ENCODE peak calls at places on chromosomes 13 and 19, in five cellular contexts. T is mammary epithelial cell, J is keratinocyte, H is heart right ventricle, L is mucosa of descending colon. W is an unnamed sample.

GRCh38 chr13:59519776-59520175 is 644.0 kb downstream of the DIAPH3 start:
- DNase-seq in T (no peak), J (no peak), H (no peak), L (no peak), W (no peak)

GRCh38 chr19:46271488-46272197 is 25.2 kb upstream of the HIF3A start:
- DNase-seq in T (peak; percentile 87), J (no peak), H (no peak), L (no peak), W (no peak)

GRCh38 chr13:101139076-101139475 is 277.2 kb downstream of the NALCN start:
- DNase-seq in T (no peak), J (no peak), H (no peak), L (no peak), W (no peak)

GRCh38 chr19:40193587-40193849 is 2.3 kb downstream of the MAP3K10 start:
- DNase-seq in T (no peak), J (no peak), H (no peak), L (no peak), W (no peak)

GRCh38 chr13:93862259-93862658 is 617.2 kb downstream of the DCT start:
- DNase-seq in T (no peak), J (no peak), H (no peak), L (no peak), W (no peak)

GRCh38 chr19:19315444-19315843 is 4.9 kb downstream of the SUGP1 start:
- DNase-seq in T (no peak), J (no peak), H (no peak), L (no peak), W (no peak)

GRCh38 chr19:29401712-29402421 is 123.9 kb upstream of the VSTM2B start:
- DNase-seq in T (no peak), J (no peak), H (no peak), L (no peak), W (no peak)

GRCh38 chr13:82330499-82330898 is 1551.8 kb downstream of the SLITRK1 start:
- DNase-seq in T (peak; percentile 15), J (no peak), H (no peak), L (no peak), W (no peak)

GRCh38 chr13:78147905-78148304 is 229.3 kb upstream of the EDNRB start:
- DNase-seq in T (peak; percentile 29), J (no peak), H (no peak), L (no peak), W (no peak)

GRCh38 chr19:58551577-58552471 is 3.1 kb downstream of the CHMP2A start:
- DNase-seq in T (no peak), J (no peak), H (no peak), L (no peak), W (peak; percentile 11)

GRCh38 chr13:67223024-67223423 is 7.1 kb downstream of the PCDH9 start:
- DNase-seq in T (no peak), J (no peak), H (no peak), L (no peak), W (no peak)

GRCh38 chr19:39246951-39247669 is 1.5 kb downstream of the IFNL4 start:
- DNase-seq in T (no peak), J (no peak), H (no peak), L (peak; percentile 17), W (no peak)

GRCh38 chr19:38417544-38418506 is 8.2 kb downstream of the RASGRP4 start:
- DNase-seq in T (peak; percentile 11), J (peak; percentile 28), H (peak; percentile 67), L (peak; percentile 66), W (peak; percentile 83)

GRCh38 chr13:74641586-74641985 is 507.4 kb upstream of the KLF12 start:
- DNase-seq in T (peak; percentile 29), J (no peak), H (no peak), L (no peak), W (no peak)

GRCh38 chr13:50911051-50911690 is 1.6 kb downstream of the RNASEH2B start:
- DNase-seq in T (peak; percentile 18), J (no peak), H (no peak), L (no peak), W (no peak)

GRCh38 chr19:7605490-7606222 is 10.0 kb downstream of the CAMSAP3 start:
- DNase-seq in T (peak; percentile 16), J (no peak), H (no peak), L (no peak), W (no peak)

GRCh38 chr19:10420444-10421239 is at the start of gene PDE4A:
- DNase-seq in T (peak; percentile 43), J (no peak), H (no peak), L (no peak), W (no peak)

GRCh38 chr13:97109841-97110492 is 112.2 kb upstream of the MBNL2 start:
- DNase-seq in T (peak; percentile 85), J (peak; percentile 65), H (peak; percentile 94), L (peak; percentile 91), W (peak; percentile 90)

GRCh38 chr13:90302113-90302512 is 1045.4 kb upstream of the MIR17HG start:
- DNase-seq in T (peak; percentile 67), J (no peak), H (no peak), L (no peak), W (no peak)

GRCh38 chr19:51352783-51353360 is 10.9 kb upstream of the VSIG10L start:
- DNase-seq in T (no peak), J (no peak), H (no peak), L (no peak), W (no peak)

GRCh38 chr19:57308514-57308913 is 11.8 kb upstream of the ZNF543 start:
- DNase-seq in T (no peak), J (no peak), H (no peak), L (no peak), W (no peak)

GRCh38 chr19:4329858-4330257 is 8.8 kb downstream of the STAP2 start:
- DNase-seq in T (no peak), J (no peak), H (no peak), L (no peak), W (no peak)

GRCh38 chr19:14770944-14771839 is 7.2 kb downstream of the ADGRE2 start:
- DNase-seq in T (no peak), J (no peak), H (no peak), L (no peak), W (no peak)

GRCh38 chr13:79485014-79485441 is 4.1 kb downstream of the NDFIP2 start:
- DNase-seq in T (peak; percentile 88), J (peak; percentile 69), H (no peak), L (peak; percentile 67), W (no peak)

GRCh38 chr19:48487544-48487943 is 18.4 kb downstream of the CYTH2 start:
- DNase-seq in T (no peak), J (no peak), H (no peak), L (no peak), W (no peak)

GRCh38 chr13:60332682-60333081 is 64.3 kb upstream of the TDRD3 start:
- DNase-seq in T (no peak), J (no peak), H (no peak), L (no peak), W (no peak)

GRCh38 chr19:55027472-55028337 is 10.4 kb downstream of the GP6 start:
- DNase-seq in T (no peak), J (no peak), H (no peak), L (no peak), W (no peak)

GRCh38 chr13:104017317-104017716 is 951.1 kb upstream of the SLC10A2 start:
- DNase-seq in T (no peak), J (no peak), H (no peak), L (no peak), W (no peak)

GRCh38 chr13:29893438-29893837 is 43.0 kb upstream of the UBL3 start:
- DNase-seq in T (no peak), J (no peak), H (no peak), L (no peak), W (no peak)

DNA sequence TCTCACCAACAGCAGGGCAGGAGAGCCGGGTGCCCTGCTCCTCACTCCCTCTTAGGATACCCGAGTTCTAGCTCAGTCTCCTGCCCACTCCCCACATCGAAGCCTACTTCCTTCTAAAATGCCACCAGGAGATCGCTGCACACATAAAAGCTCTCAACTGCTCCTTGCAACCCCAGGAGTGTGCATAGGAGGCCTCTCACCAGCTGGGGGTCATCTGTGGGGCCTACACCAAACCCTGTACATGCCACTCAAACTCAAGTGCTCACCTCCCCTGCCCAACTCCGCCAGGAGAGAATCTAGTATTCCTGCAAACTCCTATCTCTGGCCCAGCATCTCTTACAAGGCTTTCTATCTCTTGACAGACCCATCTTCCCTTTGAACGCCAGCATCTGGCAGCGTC is 2.8 kb downstream of the SGTA start:
- DNase-seq in T (no peak), J (no peak), H (no peak), L (no peak), W (no peak)
- H3K4me1 ChIP-seq in T (peaks cover 14% of the 10 kb centered on the region), J (peaks cover 21% of the 10 kb centered on the region), H (peaks cover 87% of the 10 kb centered on the region), L (peaks cover 18% of the 10 kb centered on the region), W (peaks cover 83% of the 10 kb centered on the region)

DNA sequence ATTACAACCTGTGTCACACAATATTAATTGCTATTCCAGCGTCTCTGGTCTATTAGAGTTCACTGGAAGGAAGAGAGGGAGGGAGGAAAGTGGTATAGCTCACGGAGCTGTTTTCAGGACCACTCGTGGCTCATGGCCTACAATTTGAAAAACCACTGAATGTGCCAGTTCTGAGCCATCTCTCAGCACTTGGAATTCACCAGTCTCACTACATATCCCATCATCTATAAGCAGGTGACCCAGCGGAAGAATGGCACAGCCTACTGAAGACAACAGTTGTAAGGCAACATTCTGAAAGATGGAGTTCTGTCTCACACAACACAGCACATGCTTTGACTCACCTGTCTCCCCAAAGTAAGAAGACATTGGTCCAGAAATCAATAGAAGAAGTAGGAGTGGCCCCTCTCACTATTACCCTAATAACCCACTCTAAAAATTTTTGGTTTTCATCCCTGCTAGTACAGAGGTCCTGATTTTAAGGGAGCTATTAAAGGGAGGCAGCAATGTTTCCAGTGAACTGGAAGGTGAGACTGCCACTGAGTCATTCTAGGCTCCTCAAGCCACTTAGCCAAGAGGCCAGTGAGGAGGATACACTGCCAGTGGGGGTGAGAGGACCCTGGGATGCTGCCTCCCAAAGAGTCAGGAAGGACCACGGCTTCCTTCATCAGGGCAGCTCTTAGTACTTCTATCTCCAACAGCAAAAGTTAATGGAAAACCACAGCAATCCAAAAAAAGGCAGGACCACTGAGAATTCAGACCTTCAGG is 50.0 kb upstream of the DOCK9 start:
- DNase-seq in T (no peak), J (no peak), H (no peak), L (no peak), W (no peak)
- H3K9me3 ChIP-seq in T (no peaks in the 10 kb centered on the region), J (peaks cover 3% of the 10 kb centered on the region), H (no peaks in the 10 kb centered on the region), L (peaks cover 4% of the 10 kb centered on the region), W (no peaks in the 10 kb centered on the region)

DNA sequence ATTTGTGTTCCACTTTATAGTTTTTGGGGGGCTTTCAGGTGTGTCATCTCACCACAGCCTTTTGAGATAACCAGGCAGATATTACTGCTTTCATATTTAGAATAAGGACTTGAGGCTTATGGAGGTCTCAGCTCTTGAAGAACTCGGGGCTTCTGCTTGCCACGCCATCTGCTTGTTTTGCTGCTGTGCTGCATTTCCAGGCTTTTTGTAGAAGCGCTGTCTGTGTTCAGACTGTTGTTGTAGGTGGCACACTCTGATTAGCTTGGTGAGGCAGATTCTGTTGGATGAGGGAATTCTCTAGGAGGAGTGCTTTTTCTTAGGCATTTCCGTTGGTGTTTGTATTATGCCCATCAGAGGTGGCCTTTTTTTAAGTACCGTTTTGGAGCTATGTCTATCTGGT is 57.2 kb downstream of the WASF3 start:
- DNase-seq in T (no peak), J (no peak), H (no peak), L (no peak), W (no peak)
- H3K4me1 ChIP-seq in T (peaks cover 33% of the 10 kb centered on the region), J (peaks cover 30% of the 10 kb centered on the region), H (no peaks in the 10 kb centered on the region), L (no peaks in the 10 kb centered on the region), W (no peaks in the 10 kb centered on the region)

GRCh38 chr19:9148687-9149086 is 8.5 kb downstream of the ZNF317 start:
- DNase-seq in T (no peak), J (no peak), H (no peak), L (no peak), W (no peak)
- H3K9me3 ChIP-seq in T (peaks cover 30% of the 10 kb centered on the region), J (peaks cover 15% of the 10 kb centered on the region), H (no peaks in the 10 kb centered on the region), L (peaks cover 54% of the 10 kb centered on the region), W (peaks cover 12% of the 10 kb centered on the region)